ENCODE peak calls at places on chromosomes 1 and 21, in ten cellular contexts. Y is A549, T is adrenal gland, Z is heart left ventricle, D is tibial nerve, H is HepG2, E is ovary, N is lower leg skin, O is NB4, F is stomach. Q is an unnamed sample.
A peak's percentile ranks its signal among the peaks of the same experiment; 100 is the strongest.

GRCh38 chr1:50829010-50829958 is 130.8 kb downstream of the FAF1 start:
- DNase-seq in Y (no peak), T (no peak), Z (no peak), D (no peak), H (no peak), E (no peak), N (no peak), O (no peak), F (no peak), Q (no peak)

GRCh38 chr1:231460614-231461013 is 38.5 kb upstream of the EGLN1 start:
- DNase-seq in Y (no peak), T (no peak), Z (no peak), D (no peak), H (no peak), E (no peak), N (peak; percentile 16), O (peak; percentile 94), F (no peak), Q (no peak)

GRCh38 chr1:91755176-91755575 is 130.8 kb downstream of the TGFBR3 start:
- DNase-seq in Y (no peak), T (no peak), Z (no peak), D (peak; percentile 78), H (no peak), E (no peak), N (peak; percentile 71), O (no peak), F (no peak), Q (peak; percentile 80)

GRCh38 chr1:40748841-40749718 is 34.5 kb upstream of the KCNQ4 start:
- DNase-seq in Y (no peak), T (no peak), Z (no peak), D (no peak), H (no peak), E (no peak), N (no peak), O (no peak), F (no peak), Q (no peak)

GRCh38 chr21:17270234-17270633 is 242.6 kb upstream of the CXADR start:
- DNase-seq in Y (peak; percentile 18), T (peak; percentile 50), Z (no peak), D (peak; percentile 46), H (peak; percentile 34), E (peak; percentile 60), N (peak; percentile 32), O (peak; percentile 19), F (no peak), Q (peak; percentile 66)

GRCh38 chr1:19974822-19975416 is 4.5 kb downstream of the PLA2G2A start:
- DNase-seq in Y (peak; percentile 67), T (peak; percentile 84), Z (peak; percentile 58), D (no peak), H (peak; percentile 99), E (peak; percentile 79), N (peak; percentile 47), O (peak; percentile 39), F (peak; percentile 45), Q (peak; percentile 23)

GRCh38 chr1:156767879-156768608 is 709 bp downstream of the PRCC start:
- DNase-seq in Y (peak; percentile 14), T (peak; percentile 46), Z (peak; percentile 40), D (no peak), H (no peak), E (peak; percentile 69), N (no peak), O (peak; percentile 61), F (no peak), Q (no peak)

GRCh38 chr1:117512728-117513321 is 93.0 kb upstream of the TENT5C start:
- DNase-seq in Y (peak; percentile 1), T (no peak), Z (no peak), D (no peak), H (no peak), E (no peak), N (no peak), O (peak; percentile 34), F (no peak), Q (no peak)

GRCh38 chr1:109547412-109548320 is 749 bp upstream of the GNAI3 start:
- DNase-seq in Y (no peak), T (no peak), Z (no peak), D (peak; percentile 26), H (no peak), E (peak; percentile 45), N (no peak), O (peak; percentile 46), F (peak; percentile 37), Q (peak; percentile 43)

GRCh38 chr1:111538343-111539035 is 35.1 kb upstream of the ADORA3 start:
- DNase-seq in Y (no peak), T (no peak), Z (no peak), D (no peak), H (peak; percentile 59), E (no peak), N (no peak), O (no peak), F (no peak), Q (no peak)

GRCh38 chr1:216119600-216119999 is 303.6 kb downstream of the USH2A start:
- DNase-seq in Y (peak; percentile 39), T (no peak), Z (no peak), D (no peak), H (peak; percentile 11), E (no peak), N (no peak), O (peak; percentile 43), F (no peak), Q (no peak)

GRCh38 chr1:110433803-110434202 is 17.1 kb upstream of the PROK1 start:
- DNase-seq in Y (peak; percentile 54), T (peak; percentile 91), Z (peak; percentile 25), D (peak; percentile 32), H (peak; percentile 58), E (no peak), N (peak; percentile 31), O (peak; percentile 86), F (peak; percentile 34), Q (no peak)

GRCh38 chr1:116167625-116168276 is 56.6 kb downstream of the MAB21L3 start:
- DNase-seq in Y (no peak), T (peak; percentile 18), Z (no peak), D (no peak), H (no peak), E (peak; percentile 36), N (no peak), O (no peak), F (peak; percentile 27), Q (no peak)

GRCh38 chr1:46183926-46184557 is 7.8 kb upstream of the P3R3URF start:
- DNase-seq in Y (no peak), T (no peak), Z (no peak), D (no peak), H (no peak), E (no peak), N (no peak), O (no peak), F (no peak), Q (no peak)

GRCh38 chr1:111776861-111777260 is 21.2 kb downstream of the DDX20 start:
- DNase-seq in Y (no peak), T (no peak), Z (no peak), D (no peak), H (no peak), E (no peak), N (no peak), O (no peak), F (no peak), Q (no peak)

GRCh38 chr1:59083946-59084865 is 212.7 kb upstream of the FGGY start:
- DNase-seq in Y (no peak), T (peak; percentile 25), Z (peak; percentile 30), D (no peak), H (no peak), E (no peak), N (no peak), O (no peak), F (no peak), Q (no peak)

GRCh38 chr1:196400478-196401453 is 207.5 kb downstream of the KCNT2 start:
- DNase-seq in Y (no peak), T (peak; percentile 38), Z (peak; percentile 38), D (peak; percentile 75), H (peak; percentile 83), E (peak; percentile 73), N (peak; percentile 71), O (peak; percentile 12), F (no peak), Q (no peak)

GRCh38 chr1:161763522-161764098 is 2.5 kb upstream of the ATF6 start:
- DNase-seq in Y (peak; percentile 63), T (no peak), Z (no peak), D (no peak), H (peak; percentile 46), E (no peak), N (no peak), O (peak; percentile 41), F (peak; percentile 45), Q (no peak)
- H3K4me3 ChIP-seq in Y (no peak overlapping the region), T (no peak overlapping the region), Z (no peak overlapping the region), D (no peak overlapping the region), H (no peak overlapping the region), E (no peak overlapping the region), N (no peak overlapping the region), O (no peak overlapping the region), F (no peak overlapping the region), Q (no peak overlapping the region)

GRCh38 chr1:206507395-206508129 is at the start of gene RASSF5:
- DNase-seq in Y (peak; percentile 55), T (peak; percentile 86), Z (peak; percentile 85), D (peak; percentile 86), H (no peak), E (peak; percentile 53), N (peak; percentile 90), O (peak; percentile 76), F (peak; percentile 95), Q (peak; percentile 76)
- TF ChIP-seq POLR2A in Y (peak; percentile 86), T (peak; percentile 88), Z (peak; percentile 48), D (no peak), H (no peak), E (peak; percentile 22), N (no peak), O (no peak), F (no peak), Q (no peak)

GRCh38 chr1:217921126-217921900 is 290.2 kb downstream of the SPATA17 start:
- DNase-seq in Y (no peak), T (no peak), Z (no peak), D (no peak), H (no peak), E (no peak), N (no peak), O (no peak), F (no peak), Q (no peak)

GRCh38 chr1:217919683-217920502 is 288.7 kb downstream of the SPATA17 start:
- DNase-seq in Y (no peak), T (no peak), Z (no peak), D (no peak), H (no peak), E (no peak), N (no peak), O (no peak), F (no peak), Q (no peak)

DNA sequence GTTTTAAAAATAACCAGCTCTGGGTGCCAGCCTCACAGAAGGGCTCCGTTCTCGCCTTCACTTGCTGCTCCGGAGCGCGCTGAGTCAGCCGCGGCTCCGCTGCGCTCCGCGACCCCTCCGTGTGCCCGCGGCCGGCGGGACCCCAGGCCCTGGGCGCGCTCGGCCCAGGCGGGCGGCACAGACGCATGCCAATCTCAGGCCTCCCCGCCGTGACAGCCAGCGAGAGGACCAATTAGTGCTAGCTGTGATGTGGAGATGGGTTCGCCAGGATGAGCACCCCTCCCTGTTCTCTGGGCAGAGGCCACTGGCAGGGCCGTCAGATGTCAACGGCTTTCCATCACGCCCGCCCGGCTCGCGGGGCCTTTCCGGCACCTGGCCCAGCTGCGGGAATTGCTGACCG is 293.8 kb downstream of the SPATA17 start:
- DNase-seq in Y (no peak), T (no peak), Z (no peak), D (no peak), H (no peak), E (no peak), N (no peak), O (no peak), F (no peak), Q (no peak)
- H3K4me3 ChIP-seq in Y (no peak overlapping the region), T (no peak overlapping the region), Z (no peak overlapping the region), D (no peak overlapping the region), H (no peak overlapping the region), E (no peak overlapping the region), N (no peak overlapping the region), O (no peak overlapping the region), F (no peak overlapping the region), Q (no peak overlapping the region)

GRCh38 chr21:38847556-38847955 is 41.8 kb downstream of the ETS2 start:
- DNase-seq in Y (no peak), T (no peak), Z (no peak), D (no peak), H (no peak), E (no peak), N (no peak), O (no peak), F (no peak), Q (no peak)
- TF ChIP-seq POLR2A in Y (no peak), T (no peak), Z (no peak), D (no peak), H (no peak), E (no peak), N (no peak), O (no peak), F (no peak), Q (no peak)